ENCODE peak calls at places on chromosomes 12 and 14, in five cellular contexts. Q is T-cell, U is lung, N is HEK293T, B is fibroblast of mammary gland. Z is an unnamed sample.

GRCh38 chr12:65524666-65525065 is 246.2 kb downstream of the MSRB3 start:
- DNase-seq in Q (no peak), U (no peak), N (no peak), B (peak; percentile 89), Z (no peak)

GRCh38 chr14:59754256-59754655 is 116.3 kb downstream of the RTN1 start:
- DNase-seq in Q (no peak), U (no peak), N (no peak), B (peak; percentile 60), Z (no peak)

GRCh38 chr12:106415134-106415533 is 57.6 kb downstream of the POLR3B start:
- DNase-seq in Q (no peak), U (no peak), N (no peak), B (peak; percentile 46), Z (no peak)

GRCh38 chr14:77128414-77128891 is 13.1 kb downstream of the ZDHHC22 start:
- DNase-seq in Q (no peak), U (no peak), N (no peak), B (peak; percentile 15), Z (no peak)

GRCh38 chr14:104659764-104660523 is 29.5 kb upstream of the INF2 start:
- DNase-seq in Q (no peak), U (no peak), N (no peak), B (no peak), Z (no peak)

GRCh38 chr12:79455314-79455713 is 235.4 kb downstream of the PAWR start:
- DNase-seq in Q (no peak), U (no peak), N (no peak), B (peak; percentile 44), Z (no peak)

GRCh38 chr12:49058366-49059062 is 2.1 kb downstream of the KMT2D start:
- DNase-seq in Q (no peak), U (no peak), N (no peak), B (no peak), Z (no peak)

GRCh38 chr12:106918746-106919145 is 37.0 kb upstream of the TMEM263 start:
- DNase-seq in Q (no peak), U (no peak), N (peak; percentile 53), B (peak; percentile 9), Z (no peak)

GRCh38 chr12:46401703-46402102 is 29.1 kb upstream of the SLC38A2 start:
- DNase-seq in Q (no peak), U (no peak), N (peak; percentile 23), B (peak; percentile 85), Z (no peak)

GRCh38 chr14:58638231-58639205 is 756 bp downstream of the DACT1 start:
- DNase-seq in Q (no peak), U (no peak), N (peak; percentile 26), B (peak; percentile 10), Z (peak; percentile 24)

GRCh38 chr12:46461907-46462605 is 89.5 kb upstream of the SLC38A2 start:
- DNase-seq in Q (no peak), U (no peak), N (no peak), B (no peak), Z (no peak)

GRCh38 chr12:13947237-13947945 is 34.0 kb downstream of the GRIN2B start:
- DNase-seq in Q (no peak), U (no peak), N (no peak), B (no peak), Z (no peak)

GRCh38 chr12:30964896-30965612 is 38.5 kb downstream of the TSPAN11 start:
- DNase-seq in Q (no peak), U (no peak), N (no peak), B (no peak), Z (no peak)

GRCh38 chr12:68223067-68223747 is 2.4 kb downstream of the IL26 start:
- DNase-seq in Q (peak; percentile 53), U (peak; percentile 76), N (peak; percentile 84), B (peak; percentile 87), Z (peak; percentile 81)

GRCh38 chr14:31746326-31746725 is 185.1 kb downstream of the NUBPL start:
- DNase-seq in Q (no peak), U (no peak), N (no peak), B (no peak), Z (no peak)

GRCh38 chr12:55899035-55899434 is 28.7 kb downstream of the PYM1 start:
- DNase-seq in Q (no peak), U (no peak), N (no peak), B (peak; percentile 82), Z (no peak)

GRCh38 chr12:19129486-19130223 is at the start of gene PLEKHA5:
- DNase-seq in Q (peak; percentile 10), U (peak; percentile 59), N (peak; percentile 74), B (peak; percentile 66), Z (peak; percentile 70)

GRCh38 chr12:119457251-119457650 is 122.7 kb downstream of the CCDC60 start:
- DNase-seq in Q (no peak), U (no peak), N (no peak), B (no peak), Z (no peak)

GRCh38 chr14:52068741-52069616 is at the start of gene NID2:
- DNase-seq in Q (peak; percentile 8), U (peak; percentile 64), N (peak; percentile 89), B (peak; percentile 95), Z (peak; percentile 86)

Z was measured in colonic mucosa.